ENCODE peak calls at places on chromosomes 1 and 21, in four cellular contexts. One of them, this sample, is unnamed.
A peak's percentile ranks its signal among the peaks of the same experiment; 100 is the strongest.

GRCh38 chr21:27219068-27219467 is 252.2 kb upstream of the ADAMTS5 start:
- DNase-seq in AG08396: peak; percentile 3
- DNase-seq in CD8-positive, alpha-beta memory T cell: no peak
- DNase-seq in EH: peak; percentile 72
- DNase-seq in this sample: no peak

GRCh38 chr21:45530423-45531113 is 11.7 kb downstream of the SLC19A1 start:
- DNase-seq in EH: no peak
- DNase-seq in CD8-positive, alpha-beta memory T cell: peak; percentile 32
- DNase-seq in AG08396: no peak
- DNase-seq in this sample: no peak

GRCh38 chr1:10778640-10779039 is 17.8 kb downstream of the CASZ1 start:
- DNase-seq in CD8-positive, alpha-beta memory T cell: no peak
- DNase-seq in EH: no peak
- DNase-seq in AG08396: no peak
- DNase-seq in this sample: no peak

GRCh38 chr1:193211539-193211938 is 25.1 kb upstream of the B3GALT2 start:
- DNase-seq in CD8-positive, alpha-beta memory T cell: no peak
- DNase-seq in EH: peak; percentile 90
- DNase-seq in AG08396: peak; percentile 34
- DNase-seq in this sample: no peak

GRCh38 chr1:3599286-3599811 is 12.0 kb downstream of the MEGF6 start:
- DNase-seq in CD8-positive, alpha-beta memory T cell: no peak
- DNase-seq in AG08396: no peak
- DNase-seq in EH: no peak
- DNase-seq in this sample: no peak

GRCh38 chr1:39898648-39899603 is 2.8 kb downstream of the MYCL start:
- DNase-seq in AG08396: peak; percentile 82
- DNase-seq in CD8-positive, alpha-beta memory T cell: no peak
- DNase-seq in EH: peak; percentile 63
- DNase-seq in this sample: no peak

GRCh38 chr1:185512442-185512841 is 195.4 kb upstream of the IVNS1ABP start:
- DNase-seq in EH: no peak
- DNase-seq in AG08396: no peak
- DNase-seq in CD8-positive, alpha-beta memory T cell: no peak
- DNase-seq in this sample: no peak

GRCh38 chr1:200081151-200081981 is 53.9 kb downstream of the NR5A2 start:
- DNase-seq in EH: no peak
- DNase-seq in CD8-positive, alpha-beta memory T cell: no peak
- DNase-seq in AG08396: no peak
- DNase-seq in this sample: no peak